ENCODE peak calls at places on chromosome 19, in ten cellular contexts. One of them, this sample, is unnamed.

GRCh38 chr19:2532252-2533071 is 56.5 kb downstream of the GADD45B start:
- DNase-seq in HepG2: no peak
- DNase-seq in spleen: no peak
- DNase-seq in stomach: no peak
- DNase-seq in GM23338: no peak
- DNase-seq in H1: no peak
- DNase-seq in endothelial cell of umbilical vein: peak; percentile 90
- DNase-seq in breast epithelium: no peak
- DNase-seq in transverse colon: no peak
- DNase-seq in HL-60: no peak
- DNase-seq in this sample: peak; percentile 42

GRCh38 chr19:6103217-6103644 is 7.1 kb downstream of the RFX2 start:
- DNase-seq in HepG2: no peak
- DNase-seq in spleen: no peak
- DNase-seq in stomach: peak; percentile 85
- DNase-seq in GM23338: no peak
- DNase-seq in H1: no peak
- DNase-seq in endothelial cell of umbilical vein: peak; percentile 98
- DNase-seq in breast epithelium: peak; percentile 76
- DNase-seq in transverse colon: peak; percentile 56
- DNase-seq in HL-60: no peak
- DNase-seq in this sample: peak; percentile 84

GRCh38 chr19:10223488-10224213 is 7.5 kb downstream of the S1PR2 start:
- DNase-seq in HepG2: no peak
- DNase-seq in spleen: no peak
- DNase-seq in stomach: no peak
- DNase-seq in GM23338: no peak
- DNase-seq in H1: no peak
- DNase-seq in endothelial cell of umbilical vein: no peak
- DNase-seq in breast epithelium: no peak
- DNase-seq in transverse colon: no peak
- DNase-seq in HL-60: no peak
- DNase-seq in this sample: no peak

GRCh38 chr19:6707011-6707657 is 13.3 kb downstream of the C3 start:
- DNase-seq in HepG2: no peak
- DNase-seq in spleen: peak; percentile 54
- DNase-seq in stomach: no peak
- DNase-seq in GM23338: no peak
- DNase-seq in H1: no peak
- DNase-seq in endothelial cell of umbilical vein: no peak
- DNase-seq in breast epithelium: no peak
- DNase-seq in transverse colon: no peak
- DNase-seq in HL-60: no peak
- DNase-seq in this sample: no peak

GRCh38 chr19:19115954-19116353 is 22.3 kb downstream of the TMEM161A start:
- DNase-seq in HepG2: peak; percentile 45
- DNase-seq in spleen: no peak
- DNase-seq in stomach: peak; percentile 29
- DNase-seq in GM23338: peak; percentile 89
- DNase-seq in H1: peak; percentile 93
- DNase-seq in endothelial cell of umbilical vein: no peak
- DNase-seq in breast epithelium: no peak
- DNase-seq in transverse colon: peak; percentile 55
- DNase-seq in HL-60: no peak
- DNase-seq in this sample: no peak

GRCh38 chr19:10929402-10929794 is 787 bp downstream of the TIMM29 start:
- DNase-seq in HepG2: no peak
- DNase-seq in spleen: peak; percentile 78
- DNase-seq in stomach: no peak
- DNase-seq in GM23338: peak; percentile 44
- DNase-seq in H1: no peak
- DNase-seq in endothelial cell of umbilical vein: no peak
- DNase-seq in breast epithelium: no peak
- DNase-seq in transverse colon: no peak
- DNase-seq in HL-60: no peak
- DNase-seq in this sample: no peak

GRCh38 chr19:49684983-49685553 is 4.3 kb upstream of the ADM5 start:
- DNase-seq in HepG2: no peak
- DNase-seq in spleen: no peak
- DNase-seq in stomach: no peak
- DNase-seq in GM23338: no peak
- DNase-seq in H1: no peak
- DNase-seq in endothelial cell of umbilical vein: no peak
- DNase-seq in breast epithelium: no peak
- DNase-seq in transverse colon: no peak
- DNase-seq in HL-60: no peak
- DNase-seq in this sample: no peak

GRCh38 chr19:11381535-11382369 is 2.4 kb downstream of the EPOR start:
- DNase-seq in HepG2: no peak
- DNase-seq in spleen: peak; percentile 95
- DNase-seq in stomach: peak; percentile 68
- DNase-seq in GM23338: peak; percentile 96
- DNase-seq in H1: peak; percentile 90
- DNase-seq in endothelial cell of umbilical vein: peak; percentile 81
- DNase-seq in breast epithelium: no peak
- DNase-seq in transverse colon: peak; percentile 78
- DNase-seq in HL-60: peak; percentile 90
- DNase-seq in this sample: no peak

GRCh38 chr19:49488863-49489537 is 1.6 kb downstream of the RPL13A start:
- DNase-seq in HepG2: no peak
- DNase-seq in spleen: no peak
- DNase-seq in stomach: no peak
- DNase-seq in GM23338: no peak
- DNase-seq in H1: no peak
- DNase-seq in endothelial cell of umbilical vein: no peak
- DNase-seq in breast epithelium: no peak
- DNase-seq in transverse colon: no peak
- DNase-seq in HL-60: no peak
- DNase-seq in this sample: no peak

GRCh38 chr19:55688422-55689218 is 13.6 kb downstream of the EPN1 start:
- DNase-seq in HepG2: no peak
- DNase-seq in spleen: peak; percentile 65
- DNase-seq in stomach: peak; percentile 78
- DNase-seq in GM23338: no peak
- DNase-seq in H1: no peak
- DNase-seq in endothelial cell of umbilical vein: no peak
- DNase-seq in breast epithelium: no peak
- DNase-seq in transverse colon: peak; percentile 87
- DNase-seq in HL-60: no peak
- DNase-seq in this sample: no peak

GRCh38 chr19:48815870-48816501 is 5.2 kb upstream of the BCAT2 start:
- DNase-seq in HepG2: peak; percentile 86
- DNase-seq in spleen: no peak
- DNase-seq in stomach: peak; percentile 62
- DNase-seq in GM23338: peak; percentile 63
- DNase-seq in H1: no peak
- DNase-seq in endothelial cell of umbilical vein: no peak
- DNase-seq in breast epithelium: no peak
- DNase-seq in transverse colon: no peak
- DNase-seq in HL-60: no peak
- DNase-seq in this sample: peak; percentile 56

GRCh38 chr19:46784262-46785053 is 3.9 kb downstream of the SLC1A5 start:
- DNase-seq in HepG2: peak; percentile 80
- DNase-seq in spleen: peak; percentile 90
- DNase-seq in stomach: peak; percentile 84
- DNase-seq in GM23338: peak; percentile 82
- DNase-seq in H1: peak; percentile 69
- DNase-seq in endothelial cell of umbilical vein: peak; percentile 74
- DNase-seq in breast epithelium: peak; percentile 65
- DNase-seq in transverse colon: peak; percentile 89
- DNase-seq in HL-60: peak; percentile 81
- DNase-seq in this sample: peak; percentile 88
- TF ChIP-seq CTCF in HepG2: peak; percentile 62
- TF ChIP-seq CTCF in spleen: no peak
- TF ChIP-seq CTCF in stomach: no peak
- TF ChIP-seq CTCF in GM23338: peak; percentile 62
- TF ChIP-seq CTCF in H1: peak; percentile 63
- TF ChIP-seq CTCF in endothelial cell of umbilical vein: peak; percentile 13
- TF ChIP-seq CTCF in breast epithelium: no peak
- TF ChIP-seq CTCF in transverse colon: peak; percentile 5
- TF ChIP-seq CTCF in HL-60: no peak
- TF ChIP-seq CTCF in this sample: no peak

DNA sequence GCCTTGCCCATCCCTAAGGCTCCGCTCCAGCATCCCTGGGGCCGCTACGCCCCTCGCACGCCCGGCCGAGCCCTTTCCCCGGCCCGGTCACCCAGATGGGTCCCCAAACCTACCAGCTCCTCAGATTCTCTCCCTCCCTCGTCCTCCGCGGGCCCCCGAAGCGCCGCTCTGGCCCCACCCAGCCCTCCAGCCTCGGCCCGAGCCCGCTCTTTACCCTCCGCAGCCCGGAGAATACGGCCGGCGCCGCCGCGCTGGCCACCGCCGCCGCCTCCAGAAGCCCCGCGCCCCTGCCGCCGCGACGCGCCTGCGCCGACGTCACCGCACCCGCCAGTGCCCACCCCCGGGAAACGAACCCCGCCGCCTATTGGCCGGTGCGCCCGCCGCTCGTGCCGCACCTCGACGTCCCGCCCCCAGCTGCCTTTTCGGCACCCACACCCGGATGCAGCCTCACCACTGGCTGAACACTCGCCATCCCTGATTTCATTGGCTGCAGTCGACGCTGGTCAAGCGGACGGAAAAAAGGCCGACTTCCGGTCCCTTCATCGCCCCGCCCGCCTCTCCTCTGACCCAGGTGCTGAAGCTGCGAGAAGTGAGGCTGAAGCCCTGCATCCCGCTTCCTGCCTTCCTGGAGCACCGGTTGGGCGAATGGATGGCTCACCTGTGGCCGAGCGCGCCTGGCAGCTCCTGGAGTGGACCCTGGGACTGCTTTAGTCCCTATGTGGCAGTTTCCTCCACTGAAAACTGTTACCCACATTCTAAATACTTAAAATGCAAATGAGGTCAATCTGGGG is at the start of gene DAPK3:
- DNase-seq in HepG2: peak; percentile 95
- DNase-seq in spleen: peak; percentile 98
- DNase-seq in stomach: peak; percentile 98
- DNase-seq in GM23338: peak; percentile 99
- DNase-seq in H1: peak; percentile 98
- DNase-seq in endothelial cell of umbilical vein: peak; percentile 99
- DNase-seq in breast epithelium: peak; percentile 98
- DNase-seq in transverse colon: peak; percentile 98
- DNase-seq in HL-60: peak; percentile 96
- DNase-seq in this sample: peak; percentile 98
- H3K27ac ChIP-seq in HepG2: peak within 1 kb of the TSS; percentile 72
- H3K27ac ChIP-seq in spleen: peak within 1 kb of the TSS; percentile 95
- H3K27ac ChIP-seq in stomach: peak within 1 kb of the TSS; percentile 96
- H3K27ac ChIP-seq in GM23338: peak within 1 kb of the TSS; percentile 93
- H3K27ac ChIP-seq in H1: peak within 1 kb of the TSS; percentile 78
- H3K27ac ChIP-seq in endothelial cell of umbilical vein: peak within 1 kb of the TSS; percentile 92
- H3K27ac ChIP-seq in breast epithelium: peak within 1 kb of the TSS; percentile 91
- H3K27ac ChIP-seq in transverse colon: peak within 1 kb of the TSS; percentile 98
- H3K27ac ChIP-seq in HL-60: peak within 1 kb of the TSS; percentile 64
- H3K27ac ChIP-seq in this sample: peak within 1 kb of the TSS; percentile 97

DNA sequence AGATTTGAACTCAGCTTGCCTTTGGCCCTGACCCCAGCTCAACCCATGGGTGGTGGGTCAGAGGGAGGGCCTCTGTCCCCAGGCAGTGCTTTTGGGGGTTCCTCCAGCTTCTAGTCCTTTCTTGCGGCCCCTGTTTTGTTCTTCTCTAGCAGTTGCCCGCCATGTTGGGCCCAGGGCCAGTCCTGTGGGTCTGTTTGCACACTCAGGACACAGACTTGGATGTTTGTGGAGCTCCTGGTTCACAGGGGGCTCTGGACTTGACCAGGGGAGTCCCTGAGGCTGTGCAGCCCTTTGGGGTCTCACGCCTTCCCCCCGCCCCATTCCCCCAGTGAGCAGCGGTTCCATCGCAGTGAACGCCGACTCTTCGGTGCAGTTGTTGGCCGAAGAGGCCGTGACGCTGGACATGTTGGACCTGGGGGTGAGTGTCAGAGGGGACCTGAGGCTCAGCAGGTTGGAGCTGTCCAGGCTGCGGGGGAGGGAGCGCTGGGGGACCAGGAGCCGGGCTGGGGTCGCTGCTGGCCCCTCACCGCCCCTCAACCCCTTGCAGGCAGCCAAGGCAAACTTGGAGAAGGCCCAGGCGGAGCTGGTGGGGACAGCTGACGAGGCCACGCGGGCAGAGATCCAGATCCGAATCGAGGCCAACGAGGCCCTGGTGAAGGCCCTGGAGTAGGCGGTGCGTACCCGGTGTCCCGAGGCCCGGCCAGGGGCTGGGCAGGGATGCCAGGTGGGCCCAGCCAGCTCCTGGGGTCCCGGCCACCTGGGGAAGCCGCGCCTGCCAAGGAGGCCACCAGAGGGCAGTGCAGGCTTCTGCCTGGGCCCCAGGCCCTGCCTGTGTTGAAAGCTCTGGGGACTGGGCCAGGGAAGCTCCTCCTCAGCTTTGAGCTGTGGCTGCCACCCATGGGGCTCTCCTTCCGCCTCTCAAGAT is 2.5 kb downstream of the ATP5F1D start:
- DNase-seq in HepG2: peak; percentile 81
- DNase-seq in spleen: peak; percentile 97
- DNase-seq in stomach: peak; percentile 91
- DNase-seq in GM23338: peak; percentile 88
- DNase-seq in H1: peak; percentile 94
- DNase-seq in endothelial cell of umbilical vein: peak; percentile 65
- DNase-seq in breast epithelium: peak; percentile 91
- DNase-seq in transverse colon: peak; percentile 91
- DNase-seq in HL-60: no peak
- DNase-seq in this sample: peak; percentile 87
- TF ChIP-seq POLR2AphosphoS5 in HepG2: no peak
- TF ChIP-seq POLR2AphosphoS5 in spleen: peak; percentile 68
- TF ChIP-seq POLR2AphosphoS5 in stomach: no peak
- TF ChIP-seq POLR2AphosphoS5 in GM23338: no peak
- TF ChIP-seq POLR2AphosphoS5 in H1: no peak
- TF ChIP-seq POLR2AphosphoS5 in endothelial cell of umbilical vein: no peak
- TF ChIP-seq POLR2AphosphoS5 in breast epithelium: peak; percentile 24
- TF ChIP-seq POLR2AphosphoS5 in transverse colon: no peak
- TF ChIP-seq POLR2AphosphoS5 in HL-60: peak; percentile 37
- TF ChIP-seq POLR2AphosphoS5 in this sample: peak; percentile 79

GRCh38 chr19:29785955-29786589 is 25.7 kb upstream of the CCNE1 start:
- DNase-seq in HepG2: no peak
- DNase-seq in spleen: no peak
- DNase-seq in stomach: no peak
- DNase-seq in GM23338: peak; percentile 71
- DNase-seq in H1: peak; percentile 77
- DNase-seq in endothelial cell of umbilical vein: no peak
- DNase-seq in breast epithelium: no peak
- DNase-seq in transverse colon: no peak
- DNase-seq in HL-60: peak; percentile 26
- DNase-seq in this sample: no peak
- TF ChIP-seq CTCF in HepG2: peak; percentile 55
- TF ChIP-seq CTCF in spleen: no peak
- TF ChIP-seq CTCF in stomach: no peak
- TF ChIP-seq CTCF in GM23338: peak; percentile 90
- TF ChIP-seq CTCF in H1: peak; percentile 85
- TF ChIP-seq CTCF in endothelial cell of umbilical vein: no peak
- TF ChIP-seq CTCF in breast epithelium: no peak
- TF ChIP-seq CTCF in transverse colon: no peak
- TF ChIP-seq CTCF in HL-60: no peak
- TF ChIP-seq CTCF in this sample: no peak

GRCh38 chr19:5092444-5092843 is 123.5 kb downstream of the KDM4B start:
- DNase-seq in HepG2: no peak
- DNase-seq in spleen: no peak
- DNase-seq in stomach: no peak
- DNase-seq in GM23338: no peak
- DNase-seq in H1: no peak
- DNase-seq in endothelial cell of umbilical vein: no peak
- DNase-seq in breast epithelium: no peak
- DNase-seq in transverse colon: no peak
- DNase-seq in HL-60: no peak
- DNase-seq in this sample: no peak
- H3K27ac ChIP-seq in HepG2: no peak overlapping the region
- H3K27ac ChIP-seq in spleen: no peak overlapping the region
- H3K27ac ChIP-seq in stomach: no peak overlapping the region
- H3K27ac ChIP-seq in GM23338: peak overlapping the region; percentile 39
- H3K27ac ChIP-seq in H1: no peak overlapping the region
- H3K27ac ChIP-seq in endothelial cell of umbilical vein: no peak overlapping the region
- H3K27ac ChIP-seq in breast epithelium: peak overlapping the region; percentile 82
- H3K27ac ChIP-seq in transverse colon: peak overlapping the region; percentile 63
- H3K27ac ChIP-seq in HL-60: no peak overlapping the region
- H3K27ac ChIP-seq in this sample: peak overlapping the region; percentile 73